ENCODE peak calls at places on chromosomes 7 and 10, in ten cellular contexts. B is endothelial cell; T is foreskin fibroblast; Y is AG08395; Q is EH; K is LoVo; X is T-cell; H is NCI-H2081; V is CD4-positive, CD25-positive, alpha-beta regulatory T cell; U is left ventricle myocardium inferior. C is an unnamed sample.
A peak's percentile ranks its signal among the peaks of the same experiment; 100 is the strongest.

GRCh38 chr10:88467835-88468485 is 115.2 kb downstream of the RNLS start:
- DNase-seq in B (no peak), T (peak; percentile 50), Y (no peak), Q (peak; percentile 50), K (no peak), X (no peak), H (no peak), V (no peak), U (no peak), C (no peak)

GRCh38 chr10:124035928-124036558 is 57.4 kb downstream of the CHST15 start:
- DNase-seq in B (no peak), T (no peak), Y (no peak), Q (no peak), K (no peak), X (peak; percentile 32), H (no peak), V (peak; percentile 91), U (peak; percentile 33), C (no peak)

GRCh38 chr7:144784943-144785342 is 50.9 kb downstream of the TPK1 start:
- DNase-seq in B (no peak), T (no peak), Y (peak; percentile 17), Q (no peak), K (no peak), X (no peak), H (no peak), V (no peak), U (no peak), C (no peak)

GRCh38 chr10:18949391-18949790 is 99.2 kb upstream of the MALRD1 start:
- DNase-seq in B (no peak), T (no peak), Y (no peak), Q (no peak), K (no peak), X (no peak), H (no peak), V (no peak), U (no peak), C (no peak)

GRCh38 chr10:25865267-25865666 is 68.8 kb upstream of the MYO3A start:
- DNase-seq in B (no peak), T (no peak), Y (no peak), Q (no peak), K (no peak), X (no peak), H (no peak), V (no peak), U (no peak), C (no peak)

GRCh38 chr10:88841316-88842111 is 10.1 kb downstream of the ANKRD22 start:
- DNase-seq in B (no peak), T (no peak), Y (no peak), Q (no peak), K (no peak), X (no peak), H (no peak), V (peak; percentile 36), U (no peak), C (no peak)

GRCh38 chr7:31175672-31176071 is 123.6 kb downstream of the ADCYAP1R1 start:
- DNase-seq in B (no peak), T (no peak), Y (no peak), Q (no peak), K (no peak), X (no peak), H (no peak), V (no peak), U (no peak), C (no peak)

GRCh38 chr10:114856544-114857287 is 35.1 kb downstream of the FHIP2A start:
- DNase-seq in B (no peak), T (peak; percentile 81), Y (peak; percentile 71), Q (peak; percentile 91), K (no peak), X (no peak), H (no peak), V (peak; percentile 24), U (no peak), C (no peak)

GRCh38 chr7:22697897-22698645 is 28.9 kb upstream of the IL6 start:
- DNase-seq in B (no peak), T (no peak), Y (no peak), Q (no peak), K (no peak), X (no peak), H (no peak), V (peak; percentile 73), U (no peak), C (no peak)

GRCh38 chr10:8183241-8183704 is 128.8 kb downstream of the GATA3 start:
- DNase-seq in B (no peak), T (no peak), Y (no peak), Q (no peak), K (no peak), X (peak; percentile 43), H (no peak), V (peak; percentile 62), U (no peak), C (peak; percentile 44)

GRCh38 chr10:119165171-119166110 is at the start of gene SFXN4:
- DNase-seq in B (peak; percentile 70), T (peak; percentile 91), Y (peak; percentile 83), Q (peak; percentile 72), K (peak; percentile 83), X (peak; percentile 66), H (peak; percentile 35), V (peak; percentile 84), U (peak; percentile 86), C (peak; percentile 71)

GRCh38 chr7:64959072-64959747 is 31.6 kb downstream of the ZNF117 start:
- DNase-seq in B (no peak), T (no peak), Y (no peak), Q (no peak), K (no peak), X (no peak), H (peak; percentile 33), V (no peak), U (no peak), C (no peak)

GRCh38 chr10:102452672-102453340 is 1.5 kb upstream of the C10orf95 start:
- DNase-seq in B (no peak), T (peak; percentile 94), Y (peak; percentile 71), Q (peak; percentile 84), K (no peak), X (no peak), H (no peak), V (peak; percentile 58), U (no peak), C (peak; percentile 11)

GRCh38 chr7:128937647-128938523 is at the start of gene IRF5:
- DNase-seq in B (no peak), T (peak; percentile 26), Y (no peak), Q (peak; percentile 9), K (peak; percentile 89), X (no peak), H (peak; percentile 48), V (peak; percentile 34), U (peak; percentile 56), C (no peak)

GRCh38 chr10:61902448-61903183 is 1.1 kb downstream of the ARID5B start:
- DNase-seq in B (peak; percentile 16), T (peak; percentile 81), Y (peak; percentile 40), Q (peak; percentile 68), K (peak; percentile 43), X (peak; percentile 64), H (peak; percentile 10), V (peak; percentile 78), U (peak; percentile 18), C (peak; percentile 38)

GRCh38 chr10:124174673-124175645 is 81.6 kb upstream of the CHST15 start:
- DNase-seq in B (no peak), T (no peak), Y (no peak), Q (peak; percentile 75), K (no peak), X (no peak), H (no peak), V (no peak), U (no peak), C (no peak)

GRCh38 chr10:100184426-100185219 is 1.2 kb downstream of the ERLIN1 start:
- DNase-seq in B (no peak), T (peak; percentile 42), Y (peak; percentile 17), Q (peak; percentile 48), K (peak; percentile 25), X (no peak), H (no peak), V (peak; percentile 41), U (no peak), C (no peak)

GRCh38 chr10:90818736-90819135 is 39.1 kb downstream of the HTR7 start:
- DNase-seq in B (no peak), T (no peak), Y (no peak), Q (no peak), K (no peak), X (no peak), H (no peak), V (no peak), U (no peak), C (no peak)

GRCh38 chr7:28211006-28211405 is 30.4 kb upstream of the JAZF1 start:
- DNase-seq in B (no peak), T (no peak), Y (no peak), Q (no peak), K (no peak), X (no peak), H (no peak), V (no peak), U (no peak), C (no peak)

GRCh38 chr10:104321226-104321625 is 17.0 kb downstream of the ITPRIP start:
- DNase-seq in B (no peak), T (no peak), Y (no peak), Q (no peak), K (no peak), X (no peak), H (no peak), V (no peak), U (no peak), C (no peak)

GRCh38 chr7:144454256-144455039 is 51.0 kb upstream of the NOBOX start:
- DNase-seq in B (no peak), T (no peak), Y (no peak), Q (no peak), K (peak; percentile 15), X (no peak), H (no peak), V (peak; percentile 7), U (no peak), C (no peak)

GRCh38 chr10:55881588-55881987 is 479.5 kb downstream of the ZWINT start:
- DNase-seq in B (no peak), T (no peak), Y (no peak), Q (no peak), K (no peak), X (no peak), H (no peak), V (no peak), U (no peak), C (no peak)

C was measured in effector memory CD4-positive, alpha-beta T cell.